ENCODE peak calls at places on chromosomes 4 and X, in five cellular contexts. B is mesothelial cell of epicardium, G is AG09319, X is NAMALWA, Z is GM10248. H is an unnamed sample.

GRCh38 chrX:39476596-39476995 is 621.2 kb downstream of the BCOR start:
- DNase-seq in B (no peak), G (no peak), X (no peak), Z (no peak), H (no peak)

GRCh38 chr4:103498161-103499070 is 221.4 kb downstream of the TACR3 start:
- DNase-seq in B (no peak), G (peak; percentile 56), X (no peak), Z (peak; percentile 45), H (no peak)

GRCh38 chr4:143396695-143397094 is 60.0 kb downstream of the GAB1 start:
- DNase-seq in B (no peak), G (no peak), X (no peak), Z (no peak), H (no peak)

GRCh38 chrX:123504047-123504446 is 228.8 kb downstream of the THOC2 start:
- DNase-seq in B (no peak), G (no peak), X (no peak), Z (no peak), H (no peak)

GRCh38 chr4:83022724-83023427 is 12.1 kb upstream of the COPS4 start:
- DNase-seq in B (no peak), G (no peak), X (no peak), Z (no peak), H (no peak)

GRCh38 chr4:188781655-188782054 is 642.4 kb downstream of the TRIML1 start:
- DNase-seq in B (no peak), G (no peak), X (peak; percentile 13), Z (no peak), H (no peak)

GRCh38 chrX:153853180-153853901 is 23.0 kb upstream of the PDZD4 start:
- DNase-seq in B (no peak), G (no peak), X (no peak), Z (no peak), H (no peak)

GRCh38 chrX:153668423-153669173 is 5.0 kb downstream of the PNCK start:
- DNase-seq in B (no peak), G (no peak), X (no peak), Z (no peak), H (no peak)

GRCh38 chrX:104988038-104988437 is 232.5 kb downstream of the TEX13A start:
- DNase-seq in B (no peak), G (no peak), X (no peak), Z (no peak), H (no peak)

GRCh38 chrX:46279925-46280313 is 265.3 kb downstream of the ZNF674 start:
- DNase-seq in B (no peak), G (no peak), X (no peak), Z (no peak), H (no peak)

GRCh38 chrX:37627602-37628001 is 56.1 kb downstream of the LANCL3 start:
- DNase-seq in B (no peak), G (no peak), X (no peak), Z (no peak), H (no peak)

GRCh38 chr4:26632916-26633315 is 49.0 kb downstream of the TBC1D19 start:
- DNase-seq in B (no peak), G (no peak), X (no peak), Z (no peak), H (no peak)

GRCh38 chr4:109648266-109648996 is 54.8 kb downstream of the CASP6 start:
- DNase-seq in B (no peak), G (no peak), X (no peak), Z (no peak), H (no peak)

GRCh38 chr4:76607266-76607799 is 172.3 kb downstream of the SHROOM3 start:
- DNase-seq in B (no peak), G (peak; percentile 62), X (peak; percentile 85), Z (peak; percentile 50), H (peak; percentile 99)

GRCh38 chr4:57270350-57270749 is 160.2 kb upstream of the IGFBP7 start:
- DNase-seq in B (no peak), G (no peak), X (no peak), Z (no peak), H (peak; percentile 11)

GRCh38 chrX:21168401-21169160 is 205.6 kb upstream of the CNKSR2 start:
- DNase-seq in B (no peak), G (no peak), X (no peak), Z (no peak), H (no peak)

GRCh38 chrX:47900833-47901232 is 64.1 kb downstream of the ZNF81 start:
- DNase-seq in B (no peak), G (no peak), X (peak; percentile 33), Z (peak; percentile 5), H (no peak)

GRCh38 chrX:103338663-103339062 is 8.6 kb downstream of the TCEAL7 start:
- DNase-seq in B (no peak), G (no peak), X (no peak), Z (no peak), H (no peak)

GRCh38 chr4:10810411-10810810 is 125.8 kb upstream of the CLNK start:
- DNase-seq in B (no peak), G (no peak), X (no peak), Z (no peak), H (no peak)

GRCh38 chr4:176002007-176002623 is 63.5 kb upstream of the WDR17 start:
- DNase-seq in B (no peak), G (no peak), X (peak; percentile 84), Z (peak; percentile 57), H (no peak)

GRCh38 chrX:56969559-56969958 is 25.8 kb downstream of the SPIN3 start:
- DNase-seq in B (no peak), G (no peak), X (no peak), Z (no peak), H (no peak)

GRCh38 chr4:130820448-130820847 is 1724.5 kb downstream of the C4orf33 start:
- DNase-seq in B (no peak), G (no peak), X (peak; percentile 36), Z (no peak), H (no peak)

GRCh38 chr4:176188654-176189053 is 6.7 kb downstream of the SPATA4 start:
- DNase-seq in B (no peak), G (no peak), X (no peak), Z (no peak), H (no peak)

GRCh38 chr4:24070117-24070516 is 180.3 kb upstream of the PPARGC1A start:
- DNase-seq in B (no peak), G (no peak), X (no peak), Z (no peak), H (peak; percentile 9)

GRCh38 chrX:23742693-23743622 is at the start of gene ACOT9:
- DNase-seq in B (peak; percentile 72), G (peak; percentile 87), X (peak; percentile 90), Z (peak; percentile 88), H (peak; percentile 81)

GRCh38 chrX:54807524-54808108 is at the start of gene MAGED2:
- DNase-seq in B (no peak), G (no peak), X (peak; percentile 13), Z (peak; percentile 18), H (no peak)

GRCh38 chrX:118153270-118153669 is 36.7 kb upstream of the KLHL13 start:
- DNase-seq in B (no peak), G (no peak), X (no peak), Z (no peak), H (no peak)

GRCh38 chr4:73964862-73965611 is 16.8 kb downstream of the PF4 start:
- DNase-seq in B (no peak), G (no peak), X (peak; percentile 44), Z (no peak), H (no peak)

GRCh38 chrX:145861818-145862217 is 44.2 kb downstream of the SLITRK2 start:
- DNase-seq in B (no peak), G (no peak), X (no peak), Z (no peak), H (no peak)

GRCh38 chr4:122117743-122118142 is 34.4 kb upstream of the BLTP1 start:
- DNase-seq in B (no peak), G (no peak), X (no peak), Z (no peak), H (peak; percentile 1)

GRCh38 chr4:153792007-153792892 is 3.4 kb upstream of the SFRP2 start:
- DNase-seq in B (peak; percentile 34), G (no peak), X (no peak), Z (peak; percentile 25), H (no peak)

GRCh38 chr4:34046580-34046979 is 2197.7 kb downstream of the ARAP2 start:
- DNase-seq in B (no peak), G (peak; percentile 16), X (no peak), Z (no peak), H (peak; percentile 59)

GRCh38 chrX:133305348-133305747 is 87.2 kb upstream of the TFDP3 start:
- DNase-seq in B (no peak), G (no peak), X (no peak), Z (no peak), H (no peak)

GRCh38 chrX:131729295-131729694 is 185.4 kb downstream of the OR13H1 start:
- DNase-seq in B (no peak), G (no peak), X (no peak), Z (peak; percentile 36), H (peak; percentile 53)

GRCh38 chrX:110383414-110383813 is 24.8 kb downstream of the RTL9 start:
- DNase-seq in B (no peak), G (peak; percentile 36), X (no peak), Z (no peak), H (peak; percentile 59)